ENCODE peak calls at places on chromosome 2, in five cellular contexts. One of them, this sample, is unnamed.

GRCh38 chr2:63788070-63788469 is 53.6 kb upstream of the UGP2 start:
- DNase-seq in stimulated activated CD4-positive, alpha-beta T cell treated with anti-CD3 and anti-CD28 coated beads, Interleukin-12 subunit alpha, Interleukin-12 subunit beta, amount 100 ng/mL, for 24 hours: no peak
- DNase-seq in NCI-H82: no peak
- DNase-seq in activated CD8-positive, alpha-beta memory T cell treated with anti-CD3 and anti-CD28 coated beads, Interleukin-2, amount 50 U/mL, for 48 hours: no peak
- DNase-seq in T follicular helper cell: no peak
- DNase-seq in this sample: no peak

GRCh38 chr2:191382801-191383200 is 137.6 kb downstream of the MYO1B start:
- DNase-seq in T follicular helper cell: no peak
- DNase-seq in activated CD8-positive, alpha-beta memory T cell treated with anti-CD3 and anti-CD28 coated beads, Interleukin-2, amount 50 U/mL, for 48 hours: no peak
- DNase-seq in NCI-H82: no peak
- DNase-seq in stimulated activated CD4-positive, alpha-beta T cell treated with anti-CD3 and anti-CD28 coated beads, Interleukin-12 subunit alpha, Interleukin-12 subunit beta, amount 100 ng/mL, for 24 hours: no peak
- DNase-seq in this sample: peak

GRCh38 chr2:35651688-35652323 is 703.8 kb upstream of the CRIM1 start:
- DNase-seq in activated CD8-positive, alpha-beta memory T cell treated with anti-CD3 and anti-CD28 coated beads, Interleukin-2, amount 50 U/mL, for 48 hours: no peak
- DNase-seq in NCI-H82: no peak
- DNase-seq in stimulated activated CD4-positive, alpha-beta T cell treated with anti-CD3 and anti-CD28 coated beads, Interleukin-12 subunit alpha, Interleukin-12 subunit beta, amount 100 ng/mL, for 24 hours: no peak
- DNase-seq in T follicular helper cell: no peak
- DNase-seq in this sample: no peak

GRCh38 chr2:239157269-239157668 is 243.6 kb downstream of the HDAC4 start:
- DNase-seq in T follicular helper cell: no peak
- DNase-seq in stimulated activated CD4-positive, alpha-beta T cell treated with anti-CD3 and anti-CD28 coated beads, Interleukin-12 subunit alpha, Interleukin-12 subunit beta, amount 100 ng/mL, for 24 hours: no peak
- DNase-seq in NCI-H82: no peak
- DNase-seq in activated CD8-positive, alpha-beta memory T cell treated with anti-CD3 and anti-CD28 coated beads, Interleukin-2, amount 50 U/mL, for 48 hours: no peak
- DNase-seq in this sample: peak

GRCh38 chr2:100272848-100273329 is 49.4 kb downstream of the LONRF2 start:
- DNase-seq in NCI-H82: no peak
- DNase-seq in activated CD8-positive, alpha-beta memory T cell treated with anti-CD3 and anti-CD28 coated beads, Interleukin-2, amount 50 U/mL, for 48 hours: peak
- DNase-seq in T follicular helper cell: no peak
- DNase-seq in stimulated activated CD4-positive, alpha-beta T cell treated with anti-CD3 and anti-CD28 coated beads, Interleukin-12 subunit alpha, Interleukin-12 subunit beta, amount 100 ng/mL, for 24 hours: no peak
- DNase-seq in this sample: no peak

GRCh38 chr2:109457811-109458210 is 156.0 kb downstream of the SEPTIN10 start:
- DNase-seq in stimulated activated CD4-positive, alpha-beta T cell treated with anti-CD3 and anti-CD28 coated beads, Interleukin-12 subunit alpha, Interleukin-12 subunit beta, amount 100 ng/mL, for 24 hours: no peak
- DNase-seq in NCI-H82: peak
- DNase-seq in T follicular helper cell: no peak
- DNase-seq in activated CD8-positive, alpha-beta memory T cell treated with anti-CD3 and anti-CD28 coated beads, Interleukin-2, amount 50 U/mL, for 48 hours: no peak
- DNase-seq in this sample: no peak

GRCh38 chr2:241443486-241444223 is 64.7 kb downstream of the STK25 start:
- DNase-seq in NCI-H82: peak
- DNase-seq in T follicular helper cell: peak
- DNase-seq in activated CD8-positive, alpha-beta memory T cell treated with anti-CD3 and anti-CD28 coated beads, Interleukin-2, amount 50 U/mL, for 48 hours: peak
- DNase-seq in stimulated activated CD4-positive, alpha-beta T cell treated with anti-CD3 and anti-CD28 coated beads, Interleukin-12 subunit alpha, Interleukin-12 subunit beta, amount 100 ng/mL, for 24 hours: peak
- DNase-seq in this sample: peak

GRCh38 chr2:67561411-67561965 is 164.4 kb downstream of the ETAA1 start:
- DNase-seq in T follicular helper cell: no peak
- DNase-seq in activated CD8-positive, alpha-beta memory T cell treated with anti-CD3 and anti-CD28 coated beads, Interleukin-2, amount 50 U/mL, for 48 hours: no peak
- DNase-seq in stimulated activated CD4-positive, alpha-beta T cell treated with anti-CD3 and anti-CD28 coated beads, Interleukin-12 subunit alpha, Interleukin-12 subunit beta, amount 100 ng/mL, for 24 hours: no peak
- DNase-seq in NCI-H82: no peak
- DNase-seq in this sample: peak

GRCh38 chr2:24828641-24829040 is 35.4 kb downstream of the CENPO start:
- DNase-seq in NCI-H82: no peak
- DNase-seq in activated CD8-positive, alpha-beta memory T cell treated with anti-CD3 and anti-CD28 coated beads, Interleukin-2, amount 50 U/mL, for 48 hours: no peak
- DNase-seq in T follicular helper cell: no peak
- DNase-seq in stimulated activated CD4-positive, alpha-beta T cell treated with anti-CD3 and anti-CD28 coated beads, Interleukin-12 subunit alpha, Interleukin-12 subunit beta, amount 100 ng/mL, for 24 hours: no peak
- DNase-seq in this sample: peak

GRCh38 chr2:11248-11941 is 34.9 kb downstream of the FAM110C start:
- DNase-seq in NCI-H82: no peak
- DNase-seq in activated CD8-positive, alpha-beta memory T cell treated with anti-CD3 and anti-CD28 coated beads, Interleukin-2, amount 50 U/mL, for 48 hours: peak
- DNase-seq in stimulated activated CD4-positive, alpha-beta T cell treated with anti-CD3 and anti-CD28 coated beads, Interleukin-12 subunit alpha, Interleukin-12 subunit beta, amount 100 ng/mL, for 24 hours: peak
- DNase-seq in T follicular helper cell: peak
- DNase-seq in this sample: peak